ENCODE peak calls at places on chromosomes 1 and 21, in six cellular contexts. T is transverse colon, Q is H9, H is choroid plexus epithelial cell, L is neural progenitor cell, P is brain microvascular endothelial cell. R is an unnamed sample.

GRCh38 chr1:109787211-109787844 is 23.6 kb upstream of the EPS8L3 start:
- DNase-seq in T (peak; percentile 13), Q (no peak), H (peak; percentile 39), L (no peak), P (no peak), R (peak; percentile 49)

GRCh38 chr1:88910401-88910800 is 19.0 kb upstream of the GTF2B start:
- DNase-seq in T (no peak), Q (no peak), H (no peak), L (no peak), P (no peak), R (no peak)

GRCh38 chr1:185450917-185451316 is 133.9 kb upstream of the IVNS1ABP start:
- DNase-seq in T (no peak), Q (peak; percentile 37), H (no peak), L (no peak), P (no peak), R (no peak)

GRCh38 chr1:27102707-27103468 is 52.0 kb downstream of the SLC9A1 start:
- DNase-seq in T (peak; percentile 82), Q (peak; percentile 88), H (peak; percentile 67), L (peak; percentile 84), P (peak; percentile 54), R (peak; percentile 72)

GRCh38 chr1:177343445-177343844 is 172.7 kb downstream of the BRINP2 start:
- DNase-seq in T (no peak), Q (no peak), H (no peak), L (no peak), P (no peak), R (no peak)

GRCh38 chr1:218425647-218426342 is 80.7 kb downstream of the TGFB2 start:
- DNase-seq in T (no peak), Q (no peak), H (peak; percentile 88), L (no peak), P (peak; percentile 55), R (peak; percentile 93)

GRCh38 chr1:94922756-94923465 is 4.0 kb downstream of the CNN3 start:
- DNase-seq in T (no peak), Q (no peak), H (peak; percentile 62), L (peak; percentile 40), P (no peak), R (peak; percentile 16)

GRCh38 chr1:155005076-155005971 is 2.7 kb downstream of the ZBTB7B start:
- DNase-seq in T (peak; percentile 86), Q (no peak), H (no peak), L (no peak), P (no peak), R (peak; percentile 91)

GRCh38 chr1:231695439-231696255 is 69.1 kb downstream of the DISC1 start:
- DNase-seq in T (no peak), Q (no peak), H (peak; percentile 36), L (no peak), P (no peak), R (no peak)

GRCh38 chr1:184260382-184260781 is 126.4 kb upstream of the C1orf21 start:
- DNase-seq in T (no peak), Q (no peak), H (peak; percentile 73), L (no peak), P (peak; percentile 83), R (peak; percentile 12)

GRCh38 chr1:13990939-13991338 is 291.0 kb downstream of the PRDM2 start:
- DNase-seq in T (no peak), Q (no peak), H (no peak), L (no peak), P (no peak), R (no peak)

GRCh38 chr1:40897499-40897898 is 35.3 kb upstream of the CITED4 start:
- DNase-seq in T (no peak), Q (peak; percentile 8), H (peak; percentile 57), L (no peak), P (peak; percentile 77), R (peak; percentile 61)

GRCh38 chr21:44995257-44995941 is 55.6 kb downstream of the SLX9 start:
- DNase-seq in T (no peak), Q (no peak), H (no peak), L (no peak), P (no peak), R (no peak)

GRCh38 chr1:1079408-1080121 is 5.5 kb upstream of the RNF223 start:
- DNase-seq in T (peak; percentile 70), Q (peak; percentile 81), H (peak; percentile 80), L (peak; percentile 80), P (peak; percentile 62), R (peak; percentile 97)

GRCh38 chr1:17622823-17623222 is 83.3 kb downstream of the ARHGEF10L start:
- DNase-seq in T (no peak), Q (no peak), H (no peak), L (no peak), P (no peak), R (no peak)

GRCh38 chr1:162922196-162922595 is 61.2 kb upstream of the CCDC190 start:
- DNase-seq in T (no peak), Q (no peak), H (no peak), L (no peak), P (no peak), R (no peak)

GRCh38 chr1:50633465-50633864 is 210.2 kb upstream of the DMRTA2 start:
- DNase-seq in T (no peak), Q (no peak), H (no peak), L (peak; percentile 39), P (no peak), R (no peak)

GRCh38 chr1:232179896-232180760 is 449.8 kb downstream of the SIPA1L2 start:
- DNase-seq in T (no peak), Q (no peak), H (no peak), L (peak; percentile 21), P (no peak), R (no peak)

GRCh38 chr1:161159087-161159914 is at the start of gene USP21:
- DNase-seq in T (peak; percentile 94), Q (peak; percentile 94), H (peak; percentile 92), L (peak; percentile 97), P (peak; percentile 82), R (peak; percentile 94)
- TF ChIP-seq CTCF in T (peak; percentile 20), Q (peak; percentile 25), H (peak; percentile 53), L (peak; percentile 25), P (peak; percentile 62), R (peak; percentile 55)

GRCh38 chr1:36937371-36937770 is 96.9 kb downstream of the GRIK3 start:
- DNase-seq in T (no peak), Q (no peak), H (no peak), L (no peak), P (no peak), R (no peak)
- TF ChIP-seq CTCF in T (no peak), Q (no peak), H (no peak), L (no peak), P (no peak), R (no peak)

GRCh38 chr1:230000439-230001184 is 66.4 kb upstream of the GALNT2 start:
- DNase-seq in T (no peak), Q (no peak), H (no peak), L (no peak), P (no peak), R (no peak)
- TF ChIP-seq CTCF in T (no peak), Q (no peak), H (no peak), L (no peak), P (no peak), R (no peak)

GRCh38 chr1:205600085-205600484 is 31.7 kb downstream of the ELK4 start:
- DNase-seq in T (no peak), Q (no peak), H (peak; percentile 78), L (no peak), P (peak; percentile 71), R (peak; percentile 42)
- TF ChIP-seq CTCF in T (no peak), Q (no peak), H (peak; percentile 60), L (no peak), P (peak; percentile 65), R (peak; percentile 17)

GRCh38 chr1:70140894-70141293 is 64.5 kb downstream of the LRRC40 start:
- DNase-seq in T (no peak), Q (no peak), H (peak; percentile 9), L (peak; percentile 59), P (peak; percentile 7), R (no peak)
- TF ChIP-seq CTCF in T (no peak), Q (no peak), H (no peak), L (no peak), P (no peak), R (no peak)